ENCODE peak calls at places on chromosome 14, in five cellular contexts. N is OCI-LY7, A is left ventricle myocardium inferior, R is adrenal gland, K is AG04450. G is an unnamed sample.

GRCh38 chr14:54343276-54344121 is 53.3 kb upstream of the CDKN3 start:
- DNase-seq in A (no peak), R (no peak), K (no peak), N (no peak), G (no peak)

GRCh38 chr14:44404599-44405349 is 102.3 kb downstream of the FSCB start:
- DNase-seq in R (no peak), N (no peak), K (no peak), A (no peak), G (no peak)

GRCh38 chr14:72781476-72782181 is 112.3 kb downstream of the DPF3 start:
- DNase-seq in K (no peak), A (no peak), R (peak), N (no peak), G (no peak)

GRCh38 chr14:75440733-75441474 is 13.1 kb downstream of the JDP2 start:
- DNase-seq in A (peak), N (peak), R (peak), K (peak), G (peak)

GRCh38 chr14:72743626-72744025 is 150.3 kb downstream of the DPF3 start:
- DNase-seq in N (no peak), A (no peak), R (no peak), K (no peak), G (no peak)

GRCh38 chr14:65249471-65250161 is 147.3 kb upstream of the MAX start:
- DNase-seq in K (no peak), N (no peak), R (no peak), A (no peak), G (no peak)

GRCh38 chr14:80621701-80622100 is 319.8 kb downstream of the CEP128 start:
- DNase-seq in A (no peak), K (peak), R (no peak), N (no peak), G (no peak)

GRCh38 chr14:23392613-23393012 is 15.5 kb downstream of the MYH6 start:
- DNase-seq in K (no peak), R (no peak), A (no peak), N (no peak), G (peak)

GRCh38 chr14:100840751-100841444 is 15.0 kb downstream of the MEG3 start:
- DNase-seq in R (no peak), A (no peak), N (no peak), K (no peak), G (no peak)

GRCh38 chr14:83842536-83842935 is 1687.4 kb upstream of the FLRT2 start:
- DNase-seq in R (no peak), K (no peak), N (no peak), A (no peak), G (no peak)

GRCh38 chr14:58107947-58108552 is 44.0 kb downstream of the ARMH4 start:
- DNase-seq in A (no peak), N (peak), K (peak), R (peak), G (no peak)

GRCh38 chr14:58106446-58106845 is 45.6 kb downstream of the ARMH4 start:
- DNase-seq in A (no peak), N (no peak), K (no peak), R (no peak), G (no peak)

GRCh38 chr14:58108717-58109116 is 43.3 kb downstream of the ARMH4 start:
- DNase-seq in R (no peak), K (no peak), N (no peak), A (no peak), G (no peak)

GRCh38 chr14:58107041-58107440 is 45.0 kb downstream of the ARMH4 start:
- DNase-seq in R (no peak), N (no peak), K (no peak), A (no peak), G (no peak)

GRCh38 chr14:58104808-58105207 is 47.2 kb downstream of the ARMH4 start:
- DNase-seq in A (no peak), R (no peak), K (peak), N (no peak), G (no peak)
- H3K4me3 ChIP-seq in A (no peak), R (no peak), K (no peak), N (no peak), G (no peak)

DNA sequence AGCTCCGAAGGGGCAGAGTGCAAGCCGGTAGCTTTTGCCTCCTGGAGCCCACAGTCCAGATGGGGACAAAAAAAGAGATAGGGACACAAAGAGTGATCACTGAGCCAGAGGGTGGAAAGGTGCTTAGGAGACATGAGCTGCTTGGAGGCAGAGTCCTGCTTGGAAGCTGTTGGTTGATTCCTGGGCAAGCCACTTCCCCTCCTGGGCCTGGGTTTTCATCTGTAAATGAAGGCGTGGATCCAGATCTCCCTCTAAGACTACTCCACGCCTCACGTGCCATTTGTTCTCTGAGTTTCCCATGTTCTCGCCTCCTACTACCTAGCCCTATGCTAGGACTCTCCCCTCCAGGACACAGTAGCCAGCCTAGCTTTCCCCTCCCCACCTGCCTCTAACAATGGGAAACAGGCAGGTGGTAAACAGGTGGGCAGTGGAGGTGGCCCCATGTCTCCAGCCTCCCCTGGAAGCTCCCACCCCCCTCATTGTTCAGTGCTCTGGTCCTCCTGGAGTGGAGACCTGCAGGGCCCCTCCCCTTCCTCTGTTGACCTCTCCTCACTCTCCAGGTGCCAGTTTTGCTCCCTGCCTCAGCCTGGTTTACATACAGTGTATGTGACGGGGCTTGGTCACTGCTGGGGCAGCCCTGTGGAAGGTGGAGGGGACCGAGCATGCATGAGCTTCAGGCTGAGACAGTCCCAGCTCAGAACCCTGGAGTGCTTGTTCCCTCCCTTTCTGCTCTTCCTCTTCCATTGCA is 3.8 kb downstream of the SERPINA3 start:
- DNase-seq in K (no peak), R (peak), N (no peak), A (no peak), G (no peak)
- H3K27ac ChIP-seq in K (no peak), R (no peak), N (no peak), A (no peak), G (no peak)

GRCh38 chr14:25953532-25954144 is 644.2 kb downstream of the NOVA1 start:
- DNase-seq in R (peak), N (no peak), A (no peak), K (no peak), G (no peak)
- H3K4me3 ChIP-seq in R (no peak), N (no peak), A (no peak), K (no peak), G (no peak)

GRCh38 chr14:67934851-67935250 is 115.3 kb downstream of the RAD51B start:
- DNase-seq in R (no peak), K (no peak), N (no peak), A (no peak), G (no peak)

GRCh38 chr14:67932708-67933107 is 113.1 kb downstream of the RAD51B start:
- DNase-seq in R (no peak), N (no peak), A (no peak), K (no peak), G (no peak)

GRCh38 chr14:67938046-67938445 is 118.5 kb downstream of the RAD51B start:
- DNase-seq in R (no peak), A (no peak), K (no peak), N (no peak), G (no peak)

GRCh38 chr14:67935371-67935770 is 115.8 kb downstream of the RAD51B start:
- DNase-seq in R (no peak), A (no peak), N (no peak), K (no peak), G (no peak)

DNA sequence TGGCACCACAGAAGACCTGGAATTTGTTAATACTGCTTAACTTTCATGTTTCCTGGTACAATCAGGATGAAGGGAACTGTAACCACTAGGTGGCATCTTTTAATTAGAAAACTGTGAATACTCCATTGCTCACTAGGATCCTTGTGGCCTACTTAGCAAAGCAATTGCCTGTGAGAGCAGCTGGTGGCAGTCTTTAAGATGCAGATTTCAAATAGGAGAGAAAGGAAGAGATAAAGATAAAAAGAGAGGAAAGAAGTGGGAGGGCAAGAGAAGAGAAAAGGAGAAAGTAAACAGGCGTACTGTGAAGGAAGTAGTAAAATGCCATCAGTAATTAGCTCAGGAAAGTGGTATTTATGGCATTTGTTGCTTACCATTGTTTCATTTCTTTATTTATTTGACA is 114.5 kb downstream of the RAD51B start:
- DNase-seq in K (peak), N (peak), A (no peak), R (peak), G (peak)
- H3K27ac ChIP-seq in K (no peak), N (no peak), A (peak), R (no peak), G (peak)

GRCh38 chr14:61466249-61466904 is 145.0 kb downstream of the PRKCH start:
- DNase-seq in N (no peak), R (peak), A (peak), K (peak), G (peak)

GRCh38 chr14:61467281-61467680 is 145.9 kb downstream of the PRKCH start:
- DNase-seq in R (no peak), K (no peak), N (no peak), A (no peak), G (no peak)

GRCh38 chr14:61468063-61468825 is 146.9 kb downstream of the PRKCH start:
- DNase-seq in A (no peak), R (no peak), N (no peak), K (no peak), G (no peak)

GRCh38 chr14:61469771-61470170 is 148.4 kb downstream of the PRKCH start:
- DNase-seq in N (no peak), K (no peak), A (no peak), R (no peak), G (no peak)

DNA sequence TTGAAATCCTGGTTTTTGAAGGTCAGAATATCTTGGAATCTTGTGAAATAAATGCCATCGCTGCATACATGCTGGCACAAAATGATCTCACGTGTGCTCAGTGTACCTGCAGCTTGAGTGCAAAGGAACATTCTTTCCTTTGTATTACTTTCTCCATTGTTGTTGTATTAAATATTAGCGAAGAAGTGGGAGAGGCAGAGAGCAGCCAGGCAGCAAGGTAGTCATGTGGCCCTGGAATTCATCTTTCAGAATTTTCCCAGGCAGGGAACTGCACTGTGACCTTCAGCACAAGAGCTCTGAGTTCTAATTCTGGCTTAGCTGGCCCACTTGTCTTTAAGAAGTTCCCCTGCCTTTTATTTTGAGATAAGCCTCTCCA is 145.5 kb downstream of the PRKCH start:
- DNase-seq in K (no peak), N (no peak), R (no peak), A (no peak), G (no peak)
- H3K4me3 ChIP-seq in K (no peak), N (no peak), R (no peak), A (no peak), G (no peak)

G was measured in heart left ventricle.